ENCODE peak calls at places on chromosomes 12 and 14, in ten cellular contexts. One of them, this sample, is unnamed.

GRCh38 chr12:6426882-6427671 is 17.7 kb upstream of the CD27 start:
- DNase-seq in adrenal gland: no peak
- DNase-seq in GM06990: peak
- DNase-seq in upper lobe of right lung: no peak
- DNase-seq in AG04450: no peak
- DNase-seq in hepatocyte: no peak
- DNase-seq in left lung: no peak
- DNase-seq in NB4: peak
- DNase-seq in epithelial cell of proximal tubule: peak
- DNase-seq in retinal pigment epithelial cell: no peak
- DNase-seq in this sample: no peak

GRCh38 chr12:90333939-90334338 is 621.0 kb downstream of the CCER1 start:
- DNase-seq in NB4: no peak
- DNase-seq in hepatocyte: no peak
- DNase-seq in left lung: no peak
- DNase-seq in adrenal gland: no peak
- DNase-seq in GM06990: no peak
- DNase-seq in AG04450: no peak
- DNase-seq in retinal pigment epithelial cell: no peak
- DNase-seq in upper lobe of right lung: no peak
- DNase-seq in epithelial cell of proximal tubule: peak
- DNase-seq in this sample: no peak

GRCh38 chr14:92507174-92507768 is 6.3 kb upstream of the RIN3 start:
- DNase-seq in upper lobe of right lung: peak
- DNase-seq in adrenal gland: no peak
- DNase-seq in AG04450: no peak
- DNase-seq in GM06990: peak
- DNase-seq in retinal pigment epithelial cell: no peak
- DNase-seq in NB4: peak
- DNase-seq in epithelial cell of proximal tubule: no peak
- DNase-seq in left lung: peak
- DNase-seq in hepatocyte: no peak
- DNase-seq in this sample: peak

GRCh38 chr14:83260751-83261150 is 1727.1 kb upstream of the SEL1L start:
- DNase-seq in left lung: no peak
- DNase-seq in AG04450: no peak
- DNase-seq in adrenal gland: no peak
- DNase-seq in retinal pigment epithelial cell: no peak
- DNase-seq in hepatocyte: no peak
- DNase-seq in GM06990: no peak
- DNase-seq in epithelial cell of proximal tubule: no peak
- DNase-seq in upper lobe of right lung: no peak
- DNase-seq in NB4: peak
- DNase-seq in this sample: no peak

GRCh38 chr12:25501565-25501964 is 51.5 kb downstream of the LMNTD1 start:
- DNase-seq in hepatocyte: no peak
- DNase-seq in upper lobe of right lung: no peak
- DNase-seq in left lung: no peak
- DNase-seq in adrenal gland: no peak
- DNase-seq in retinal pigment epithelial cell: no peak
- DNase-seq in epithelial cell of proximal tubule: peak
- DNase-seq in AG04450: no peak
- DNase-seq in GM06990: no peak
- DNase-seq in NB4: no peak
- DNase-seq in this sample: no peak

GRCh38 chr14:77040309-77040994 is 11.9 kb upstream of the IRF2BPL start:
- DNase-seq in GM06990: peak
- DNase-seq in retinal pigment epithelial cell: peak
- DNase-seq in epithelial cell of proximal tubule: peak
- DNase-seq in left lung: peak
- DNase-seq in upper lobe of right lung: peak
- DNase-seq in adrenal gland: peak
- DNase-seq in NB4: peak
- DNase-seq in hepatocyte: peak
- DNase-seq in AG04450: peak
- DNase-seq in this sample: peak

GRCh38 chr14:89171628-89172027 is 245.4 kb downstream of the FOXN3 start:
- DNase-seq in hepatocyte: no peak
- DNase-seq in adrenal gland: no peak
- DNase-seq in retinal pigment epithelial cell: no peak
- DNase-seq in NB4: no peak
- DNase-seq in GM06990: no peak
- DNase-seq in epithelial cell of proximal tubule: no peak
- DNase-seq in left lung: no peak
- DNase-seq in upper lobe of right lung: no peak
- DNase-seq in AG04450: no peak
- DNase-seq in this sample: no peak

GRCh38 chr12:2924019-2924418 is 33.3 kb downstream of the TULP3 start:
- DNase-seq in upper lobe of right lung: no peak
- DNase-seq in left lung: no peak
- DNase-seq in AG04450: no peak
- DNase-seq in hepatocyte: no peak
- DNase-seq in NB4: no peak
- DNase-seq in GM06990: no peak
- DNase-seq in epithelial cell of proximal tubule: no peak
- DNase-seq in retinal pigment epithelial cell: no peak
- DNase-seq in adrenal gland: no peak
- DNase-seq in this sample: no peak

GRCh38 chr12:990308-990648 is 745 bp upstream of the ERC1 start:
- DNase-seq in NB4: peak
- DNase-seq in adrenal gland: peak
- DNase-seq in epithelial cell of proximal tubule: no peak
- DNase-seq in upper lobe of right lung: peak
- DNase-seq in retinal pigment epithelial cell: no peak
- DNase-seq in hepatocyte: peak
- DNase-seq in AG04450: no peak
- DNase-seq in left lung: peak
- DNase-seq in GM06990: no peak
- DNase-seq in this sample: peak

GRCh38 chr12:124299628-124300388 is 4.9 kb downstream of the RFLNA start:
- DNase-seq in adrenal gland: no peak
- DNase-seq in NB4: no peak
- DNase-seq in upper lobe of right lung: no peak
- DNase-seq in hepatocyte: no peak
- DNase-seq in AG04450: no peak
- DNase-seq in GM06990: no peak
- DNase-seq in left lung: peak
- DNase-seq in retinal pigment epithelial cell: no peak
- DNase-seq in epithelial cell of proximal tubule: no peak
- DNase-seq in this sample: no peak

GRCh38 chr12:54338682-54339296 is 13.9 kb downstream of the COPZ1 start:
- DNase-seq in retinal pigment epithelial cell: no peak
- DNase-seq in hepatocyte: no peak
- DNase-seq in NB4: no peak
- DNase-seq in left lung: no peak
- DNase-seq in GM06990: no peak
- DNase-seq in upper lobe of right lung: no peak
- DNase-seq in epithelial cell of proximal tubule: no peak
- DNase-seq in adrenal gland: no peak
- DNase-seq in AG04450: no peak
- DNase-seq in this sample: no peak

GRCh38 chr12:92183575-92183974 is 37.9 kb upstream of the BTG1 start:
- DNase-seq in upper lobe of right lung: no peak
- DNase-seq in GM06990: no peak
- DNase-seq in retinal pigment epithelial cell: no peak
- DNase-seq in AG04450: no peak
- DNase-seq in NB4: no peak
- DNase-seq in epithelial cell of proximal tubule: no peak
- DNase-seq in adrenal gland: no peak
- DNase-seq in left lung: no peak
- DNase-seq in hepatocyte: no peak
- DNase-seq in this sample: no peak
- TF ChIP-seq CTCF in upper lobe of right lung: no peak
- TF ChIP-seq CTCF in GM06990: no peak
- TF ChIP-seq CTCF in retinal pigment epithelial cell: no peak
- TF ChIP-seq CTCF in AG04450: no peak
- TF ChIP-seq CTCF in NB4: no peak
- TF ChIP-seq CTCF in epithelial cell of proximal tubule: no peak
- TF ChIP-seq CTCF in adrenal gland: no peak
- TF ChIP-seq CTCF in left lung: no peak
- TF ChIP-seq CTCF in hepatocyte: no peak
- TF ChIP-seq CTCF in this sample: no peak

DNA sequence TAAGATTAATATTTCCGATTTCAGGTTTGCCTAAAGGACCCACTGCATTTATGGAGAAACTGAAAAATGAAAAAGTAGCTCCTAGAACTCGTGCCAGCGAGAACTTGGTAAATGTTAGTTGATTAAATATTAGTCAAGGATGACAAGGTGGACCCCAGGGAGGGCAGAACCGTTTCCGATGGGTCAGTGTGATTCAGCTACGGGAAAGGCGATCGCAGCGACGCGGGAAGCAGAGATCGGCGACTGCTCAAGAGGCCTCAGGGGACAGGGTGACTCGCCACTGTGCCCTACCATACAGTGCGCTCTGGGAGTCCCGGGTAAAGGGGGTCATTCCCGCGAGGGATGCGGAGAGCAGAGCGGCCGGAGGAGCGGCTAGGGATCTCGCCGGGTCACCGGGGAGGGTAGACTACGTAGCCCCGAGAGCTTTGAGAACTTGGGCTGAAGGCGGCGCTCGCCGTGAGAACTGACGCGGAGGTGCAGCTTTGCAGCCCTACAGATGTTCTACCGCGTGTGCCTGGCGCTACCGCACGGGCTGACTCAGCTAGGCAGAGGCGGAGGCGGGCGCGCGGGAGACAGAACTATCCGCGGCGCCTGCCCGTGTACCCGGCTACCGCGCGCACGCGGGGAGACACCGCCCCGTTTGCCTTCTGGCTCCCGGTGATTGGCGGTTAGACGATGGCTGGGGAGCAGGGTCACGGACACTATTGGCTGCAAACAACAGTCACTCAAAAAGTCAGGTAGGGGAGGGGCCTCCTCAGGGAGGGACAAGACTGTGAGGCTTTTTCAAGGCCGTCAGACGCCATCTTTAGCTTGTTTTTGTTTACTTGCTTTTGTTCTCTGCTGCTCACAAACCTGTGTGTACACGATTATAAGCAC is 3.2 kb downstream of the C14orf93 start:
- DNase-seq in left lung: peak
- DNase-seq in AG04450: peak
- DNase-seq in retinal pigment epithelial cell: peak
- DNase-seq in GM06990: peak
- DNase-seq in epithelial cell of proximal tubule: peak
- DNase-seq in NB4: peak
- DNase-seq in adrenal gland: peak
- DNase-seq in upper lobe of right lung: peak
- DNase-seq in hepatocyte: peak
- DNase-seq in this sample: peak
- TF ChIP-seq CTCF in left lung: no peak
- TF ChIP-seq CTCF in AG04450: peak
- TF ChIP-seq CTCF in retinal pigment epithelial cell: no peak
- TF ChIP-seq CTCF in GM06990: peak
- TF ChIP-seq CTCF in epithelial cell of proximal tubule: peak
- TF ChIP-seq CTCF in NB4: no peak
- TF ChIP-seq CTCF in adrenal gland: peak
- TF ChIP-seq CTCF in upper lobe of right lung: no peak
- TF ChIP-seq CTCF in hepatocyte: peak
- TF ChIP-seq CTCF in this sample: no peak

DNA sequence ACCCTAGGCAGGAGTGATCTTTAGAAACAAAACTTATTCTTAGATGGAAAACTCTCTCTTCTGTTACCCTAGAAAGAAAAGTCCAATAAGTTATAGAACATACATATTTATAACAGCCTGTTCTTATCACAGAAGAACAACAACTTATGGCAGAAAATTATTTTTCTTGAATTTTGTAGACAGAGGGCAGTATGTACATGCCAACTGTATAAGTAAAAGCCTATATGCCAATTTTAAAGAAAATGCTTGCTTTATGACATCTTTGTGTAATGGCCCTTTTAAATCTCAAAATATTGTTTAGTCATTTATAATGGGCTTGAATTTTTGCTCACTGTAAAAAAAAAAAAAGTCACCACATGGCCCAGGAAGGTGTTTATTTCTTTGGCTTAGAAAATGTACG is 38.2 kb upstream of the GRIP1 start:
- DNase-seq in NB4: no peak
- DNase-seq in left lung: no peak
- DNase-seq in epithelial cell of proximal tubule: no peak
- DNase-seq in upper lobe of right lung: no peak
- DNase-seq in hepatocyte: no peak
- DNase-seq in GM06990: no peak
- DNase-seq in adrenal gland: no peak
- DNase-seq in retinal pigment epithelial cell: no peak
- DNase-seq in AG04450: no peak
- DNase-seq in this sample: no peak
- TF ChIP-seq CTCF in NB4: no peak
- TF ChIP-seq CTCF in left lung: no peak
- TF ChIP-seq CTCF in epithelial cell of proximal tubule: no peak
- TF ChIP-seq CTCF in upper lobe of right lung: no peak
- TF ChIP-seq CTCF in hepatocyte: peak
- TF ChIP-seq CTCF in GM06990: no peak
- TF ChIP-seq CTCF in adrenal gland: no peak
- TF ChIP-seq CTCF in retinal pigment epithelial cell: no peak
- TF ChIP-seq CTCF in AG04450: no peak
- TF ChIP-seq CTCF in this sample: no peak

DNA sequence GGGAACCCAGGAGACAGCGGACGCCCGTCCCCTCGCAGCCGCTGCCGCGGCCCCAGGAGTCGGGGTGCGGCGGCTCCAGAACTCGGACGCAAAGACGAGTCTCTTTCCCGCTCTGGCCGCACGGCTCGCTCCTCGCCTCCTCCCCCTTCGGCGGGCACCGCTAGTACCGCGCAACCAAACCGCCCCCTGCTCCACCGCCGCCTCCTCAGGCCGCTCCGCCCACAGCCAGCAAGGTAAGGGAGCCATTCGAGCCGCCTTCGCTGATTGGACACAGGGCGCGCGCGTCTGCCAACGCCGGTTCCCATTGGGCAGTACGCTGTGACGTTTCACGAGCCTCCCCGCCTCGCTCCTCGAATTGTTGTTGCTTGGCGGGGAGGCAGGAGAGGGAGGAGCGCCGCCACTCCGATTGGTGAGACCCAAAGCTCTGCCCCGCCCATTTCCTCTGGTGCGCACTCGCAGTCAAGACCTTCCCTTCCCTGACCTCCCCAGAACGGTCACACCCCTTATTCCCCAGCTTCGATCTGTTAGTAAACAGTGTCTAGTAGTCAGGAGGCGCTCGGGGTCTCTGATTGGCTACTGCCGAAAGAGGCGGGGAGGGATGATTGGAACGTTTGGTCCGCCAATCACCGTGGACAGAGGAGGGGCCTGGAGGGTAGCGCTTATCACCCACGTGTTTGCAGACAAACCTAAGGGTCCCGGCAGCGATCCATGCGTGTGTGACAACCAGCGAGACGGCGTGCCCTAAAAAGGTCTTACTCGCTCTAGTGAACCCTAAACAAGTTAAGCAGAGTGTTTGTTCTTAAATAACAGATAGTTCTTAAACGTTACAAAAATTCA is at the start of gene RPS6KA5:
- DNase-seq in GM06990: peak
- DNase-seq in left lung: peak
- DNase-seq in epithelial cell of proximal tubule: peak
- DNase-seq in hepatocyte: peak
- DNase-seq in adrenal gland: peak
- DNase-seq in retinal pigment epithelial cell: peak
- DNase-seq in NB4: peak
- DNase-seq in upper lobe of right lung: peak
- DNase-seq in AG04450: peak
- DNase-seq in this sample: peak
- TF ChIP-seq CTCF in GM06990: no peak
- TF ChIP-seq CTCF in left lung: peak
- TF ChIP-seq CTCF in epithelial cell of proximal tubule: no peak
- TF ChIP-seq CTCF in hepatocyte: no peak
- TF ChIP-seq CTCF in adrenal gland: peak
- TF ChIP-seq CTCF in retinal pigment epithelial cell: no peak
- TF ChIP-seq CTCF in NB4: no peak
- TF ChIP-seq CTCF in upper lobe of right lung: peak
- TF ChIP-seq CTCF in AG04450: no peak
- TF ChIP-seq CTCF in this sample: no peak

GRCh38 chr12:50637870-50638481 is 125.9 kb upstream of the ATF1 start:
- DNase-seq in hepatocyte: peak
- DNase-seq in epithelial cell of proximal tubule: no peak
- DNase-seq in left lung: no peak
- DNase-seq in upper lobe of right lung: no peak
- DNase-seq in retinal pigment epithelial cell: no peak
- DNase-seq in NB4: peak
- DNase-seq in GM06990: peak
- DNase-seq in AG04450: no peak
- DNase-seq in adrenal gland: no peak
- DNase-seq in this sample: no peak
- TF ChIP-seq CTCF in hepatocyte: peak
- TF ChIP-seq CTCF in epithelial cell of proximal tubule: peak
- TF ChIP-seq CTCF in left lung: peak
- TF ChIP-seq CTCF in upper lobe of right lung: peak
- TF ChIP-seq CTCF in retinal pigment epithelial cell: peak
- TF ChIP-seq CTCF in NB4: peak
- TF ChIP-seq CTCF in GM06990: peak
- TF ChIP-seq CTCF in AG04450: peak
- TF ChIP-seq CTCF in adrenal gland: peak
- TF ChIP-seq CTCF in this sample: peak